ENCODE peak calls at places on chromosomes 16 and 17, in six cellular contexts. M is activated CD4-positive, CD25-positive, alpha-beta regulatory T cell; Z is anterior cingulate cortex; D is tibial nerve; I is HS-5; A is stimulated activated CD8-positive, alpha-beta memory T cell treated with anti-CD3 and anti-CD28 coated beads, Interleukin-15, amount 100 ng/mL, for 24 hours. G is an unnamed sample.

GRCh38 chr16:51465026-51465425 is 314.0 kb upstream of the SALL1 start:
- DNase-seq in M (no peak), A (no peak), I (no peak), D (no peak), Z (no peak), G (no peak)

GRCh38 chr17:45775576-45776011 is 8.5 kb upstream of the CRHR1 start:
- DNase-seq in Z (no peak), M (no peak), D (no peak), I (no peak), A (no peak), G (peak; percentile 86)

GRCh38 chr16:84471316-84471715 is 33.1 kb downstream of the MEAK7 start:
- DNase-seq in I (no peak), D (no peak), A (no peak), M (no peak), Z (no peak), G (peak; percentile 22)

GRCh38 chr17:80948091-80948960 is 43.3 kb upstream of the CHMP6 start:
- DNase-seq in I (no peak), Z (no peak), A (no peak), M (no peak), D (no peak), G (no peak)

GRCh38 chr17:81703747-81704654 is 834 bp downstream of the MRPL12 start:
- DNase-seq in M (no peak), A (no peak), Z (no peak), D (no peak), I (no peak), G (no peak)

GRCh38 chr16:2610781-2611498 is 71.4 kb upstream of the KCTD5 start:
- DNase-seq in M (no peak), D (no peak), A (no peak), Z (no peak), I (no peak), G (no peak)

GRCh38 chr16:87853411-87854052 is 15.8 kb downstream of the SLC7A5 start:
- DNase-seq in I (peak; percentile 35), D (peak; percentile 95), M (peak; percentile 65), A (peak; percentile 55), Z (peak; percentile 80), G (peak; percentile 95)

GRCh38 chr17:80778716-80779115 is 212.9 kb upstream of the CHMP6 start:
- DNase-seq in A (no peak), D (no peak), I (no peak), Z (no peak), M (no peak), G (no peak)

GRCh38 chr17:1643293-1643998 is 2.1 kb downstream of the SCARF1 start:
- DNase-seq in M (peak; percentile 61), I (no peak), A (no peak), D (no peak), Z (no peak), G (peak; percentile 92)

GRCh38 chr17:703081-703875 is 11.4 kb downstream of the VPS53 start:
- DNase-seq in I (no peak), M (no peak), Z (no peak), D (no peak), A (no peak), G (no peak)

GRCh38 chr16:53664724-53665345 is 38.8 kb downstream of the RPGRIP1L start:
- DNase-seq in D (no peak), A (no peak), Z (no peak), I (peak; percentile 80), M (no peak), G (no peak)

G was measured in stomach.